ENCODE peak calls at places on chromosomes 3 and 15, in eight cellular contexts. Q is BJ, C is cardiac fibroblast, M is fibroblast of lung, F is WTC11, W is GM06990, E is IMR-90, Z is GM12865. O is an unnamed sample.

GRCh38 chr15:74505837-74506514 is 35.0 kb upstream of the ARID3B start:
- DNase-seq in Q (no peak), C (peak), M (no peak), F (no peak), W (no peak), E (peak), Z (no peak), O (no peak)

GRCh38 chr3:73784647-73785420 is 160.1 kb upstream of the PDZRN3 start:
- DNase-seq in Q (peak), C (peak), M (peak), F (no peak), W (no peak), E (peak), Z (no peak), O (no peak)

GRCh38 chr15:61715082-61715481 is 345.2 kb downstream of the VPS13C start:
- DNase-seq in Q (no peak), C (no peak), M (peak), F (no peak), W (no peak), E (no peak), Z (no peak), O (no peak)

GRCh38 chr3:128814514-128815317 is 64.7 kb upstream of the ACAD9 start:
- DNase-seq in Q (no peak), C (no peak), M (no peak), F (no peak), W (no peak), E (no peak), Z (no peak), O (no peak)

GRCh38 chr15:47822066-47822465 is 104.8 kb downstream of the SEMA6D start:
- DNase-seq in Q (no peak), C (no peak), M (no peak), F (no peak), W (no peak), E (no peak), Z (no peak), O (no peak)

GRCh38 chr3:134473868-134474546 is 11.8 kb downstream of the ANAPC13 start:
- DNase-seq in Q (no peak), C (peak), M (peak), F (peak), W (no peak), E (peak), Z (peak), O (peak)

GRCh38 chr3:8864570-8865350 is 95.3 kb upstream of the OXTR start:
- DNase-seq in Q (no peak), C (no peak), M (no peak), F (no peak), W (no peak), E (no peak), Z (peak), O (no peak)

GRCh38 chr3:12004741-12005513 is 739 bp downstream of the SYN2 start:
- DNase-seq in Q (no peak), C (no peak), M (no peak), F (peak), W (peak), E (no peak), Z (no peak), O (peak)

GRCh38 chr3:197280156-197280555 is 18.3 kb downstream of the DLG1 start:
- DNase-seq in Q (no peak), C (no peak), M (no peak), F (no peak), W (no peak), E (no peak), Z (no peak), O (no peak)

GRCh38 chr3:9887478-9887877 is 2.9 kb upstream of the JAGN1 start:
- DNase-seq in Q (no peak), C (no peak), M (no peak), F (no peak), W (no peak), E (no peak), Z (no peak), O (no peak)

GRCh38 chr3:32420138-32420981 is 28.7 kb downstream of the CMTM7 start:
- DNase-seq in Q (no peak), C (peak), M (no peak), F (peak), W (peak), E (peak), Z (peak), O (peak)

GRCh38 chr3:72338942-72339749 is 509.1 kb downstream of the SHQ1 start:
- DNase-seq in Q (peak), C (peak), M (peak), F (no peak), W (no peak), E (peak), Z (peak), O (no peak)

GRCh38 chr15:77497108-77497737 is 76.5 kb downstream of the HMG20A start:
- DNase-seq in Q (no peak), C (peak), M (peak), F (peak), W (no peak), E (no peak), Z (no peak), O (no peak)
- TF ChIP-seq CTCF in Q (no peak), C (no peak), M (no peak), F (no peak), W (no peak), E (no peak), Z (no peak), O (no peak)

DNA sequence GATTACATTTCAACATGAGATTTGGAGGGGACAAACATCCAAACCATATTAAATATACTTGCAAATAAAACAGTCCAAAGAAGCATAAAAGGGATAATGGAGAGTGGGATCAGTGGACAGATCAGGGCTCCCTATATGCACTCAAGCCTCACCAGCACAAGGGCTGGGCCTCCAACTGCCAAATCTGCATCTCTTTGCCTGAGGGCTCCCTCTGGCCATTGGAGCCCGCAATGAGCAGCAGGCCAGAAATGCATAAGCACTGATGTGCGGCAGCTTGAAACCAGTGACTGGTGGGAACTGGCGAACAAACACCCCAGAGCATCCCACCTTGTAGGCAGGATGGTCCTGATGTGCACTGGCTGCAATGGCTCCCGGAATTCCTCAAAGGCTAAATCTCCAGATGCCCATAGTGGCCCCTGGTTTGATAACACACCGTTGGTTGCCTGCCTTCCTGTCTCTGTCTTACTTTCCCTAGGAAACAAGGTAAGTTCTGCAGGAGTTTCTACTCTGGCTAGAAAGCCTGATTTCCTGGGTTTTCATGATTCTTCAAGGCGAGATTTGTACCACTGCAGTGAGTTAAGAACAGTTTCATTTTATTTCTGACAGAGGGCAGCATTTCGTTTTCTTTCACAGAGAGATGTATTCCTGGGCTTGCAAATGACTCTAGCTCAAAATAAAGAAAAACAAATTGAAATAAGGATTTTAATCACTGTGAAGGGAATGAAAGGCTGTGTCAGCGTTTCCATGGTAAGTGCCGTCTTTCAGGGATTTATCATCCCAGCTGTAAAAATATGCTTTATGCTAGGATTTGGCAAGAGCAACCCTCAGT is 56.0 kb upstream of the POMGNT2 start:
- DNase-seq in Q (peak), C (peak), M (peak), F (peak), W (no peak), E (peak), Z (peak), O (no peak)
- TF ChIP-seq CTCF in Q (peak), C (peak), M (peak), F (no peak), W (peak), E (peak), Z (peak), O (peak)

GRCh38 chr15:100159436-100159835 is 182.3 kb downstream of the ADAMTS17 start:
- DNase-seq in Q (no peak), C (no peak), M (no peak), F (no peak), W (no peak), E (no peak), Z (no peak), O (no peak)
- TF ChIP-seq CTCF in Q (no peak), C (no peak), M (no peak), F (no peak), W (no peak), E (no peak), Z (no peak), O (no peak)

DNA sequence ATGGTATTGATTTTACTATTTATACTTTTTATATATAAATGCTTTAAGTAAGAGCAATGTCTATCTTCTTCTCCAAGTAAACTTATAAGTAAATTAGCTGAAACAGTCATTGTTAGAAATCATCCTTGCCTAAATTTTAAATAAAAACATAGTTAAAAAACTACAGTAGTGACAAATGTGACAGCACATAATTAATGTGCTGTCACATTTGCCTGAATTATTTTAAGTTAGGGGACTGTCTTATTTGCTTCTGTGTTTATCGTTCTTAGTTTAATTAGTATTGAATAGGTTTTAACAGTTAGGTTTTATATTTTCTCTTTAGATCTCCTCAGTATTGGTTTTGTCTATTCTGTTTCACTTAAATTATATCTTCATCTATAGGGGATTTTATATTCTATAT is 36.1 kb downstream of the SLMAP start:
- DNase-seq in Q (no peak), C (no peak), M (no peak), F (no peak), W (no peak), E (no peak), Z (no peak), O (no peak)
- TF ChIP-seq CTCF in Q (no peak), C (no peak), M (no peak), F (no peak), W (no peak), E (no peak), Z (no peak), O (no peak)

DNA sequence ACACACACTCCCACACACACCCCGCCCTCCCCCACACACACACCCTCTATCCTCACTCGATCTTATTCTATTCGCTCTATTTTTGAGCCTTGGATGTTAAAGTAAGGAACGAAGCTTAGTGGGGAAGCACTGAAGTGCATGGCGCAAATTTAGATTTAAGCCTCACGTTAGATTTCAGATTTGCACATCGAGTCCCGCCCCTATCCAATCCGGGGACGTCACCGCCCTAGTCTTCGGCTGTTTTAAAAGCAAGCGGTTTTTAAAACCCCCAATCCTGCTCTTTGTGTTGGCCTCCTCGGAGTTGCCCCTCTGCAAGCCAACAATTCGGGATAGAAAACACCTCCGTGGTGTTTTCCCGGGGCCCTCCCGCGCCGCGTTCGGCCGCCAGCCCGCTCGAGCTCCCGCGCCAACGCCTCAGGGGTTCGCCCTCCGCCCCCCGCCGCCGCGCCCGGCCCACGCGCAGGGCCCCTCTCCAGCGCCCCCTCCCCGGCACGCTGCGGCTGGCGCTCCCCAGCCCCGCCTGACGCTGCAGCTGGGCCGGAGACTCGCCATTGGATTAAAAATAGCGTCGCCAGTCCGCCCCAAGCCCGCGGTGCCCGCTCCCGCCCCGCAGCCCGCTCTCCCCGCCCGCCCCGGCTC is at the start of gene USP13:
- DNase-seq in Q (no peak), C (peak), M (peak), F (peak), W (peak), E (peak), Z (peak), O (peak)
- TF ChIP-seq CTCF in Q (peak), C (no peak), M (no peak), F (no peak), W (no peak), E (no peak), Z (no peak), O (no peak)

DNA sequence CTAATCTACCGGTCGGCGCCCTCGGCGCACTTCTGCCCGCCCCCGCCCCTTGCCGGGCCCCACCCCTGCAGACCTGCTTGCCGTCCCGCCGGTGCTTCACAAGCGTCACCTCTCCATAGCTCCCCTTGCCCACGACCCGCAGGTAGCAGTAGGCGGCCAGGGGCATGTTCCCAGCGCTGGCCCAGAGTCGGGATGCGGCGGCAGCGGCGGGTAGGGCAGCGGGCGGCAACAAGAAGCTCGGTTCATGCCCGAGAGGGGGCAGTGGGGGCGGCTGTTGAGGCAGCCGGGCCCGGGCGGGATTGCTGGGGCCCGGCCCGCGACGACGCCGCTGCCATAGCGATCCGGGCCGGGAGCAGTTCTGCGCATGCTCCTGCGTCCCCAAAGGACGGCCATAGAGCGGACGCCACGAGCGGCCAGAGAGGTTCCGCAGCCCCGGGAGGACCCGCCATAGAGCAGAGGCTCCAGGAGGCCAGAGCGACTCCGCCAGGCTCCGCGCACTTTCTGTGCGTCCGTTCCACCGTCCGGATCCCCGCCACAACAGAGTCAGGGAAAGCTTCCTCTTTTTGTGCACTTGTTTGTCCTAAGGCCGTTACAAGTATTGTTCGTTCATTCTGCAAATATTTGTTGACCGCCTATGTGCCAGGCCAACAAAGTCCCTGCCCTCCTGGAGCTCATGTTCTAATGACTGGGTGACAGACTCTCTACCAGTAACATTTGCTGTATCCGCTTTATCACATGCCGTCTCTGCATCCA is at the start of gene NEK4:
- DNase-seq in Q (peak), C (peak), M (peak), F (peak), W (peak), E (peak), Z (peak), O (peak)
- TF ChIP-seq CTCF in Q (no peak), C (no peak), M (no peak), F (no peak), W (no peak), E (no peak), Z (no peak), O (no peak)